ENCODE peak calls at places on chromosomes 5 and 9, in ten cellular contexts. S is heart left ventricle; G is AG04449; Z is AG10803; E is IMR-90; X is fibroblast of the aortic adventitia; W is left ventricle myocardium inferior; M is CD8-positive, alpha-beta T cell; R is cardiac muscle cell; P is A549. O is an unnamed sample.

GRCh38 chr5:108747111-108748009 is at the start of gene FER:
- DNase-seq in E (peak), W (no peak), Z (peak), M (no peak), X (peak), G (no peak), R (peak), S (peak), P (peak), O (peak)

GRCh38 chr9:107060026-107060425 is 197.1 kb downstream of the ZNF462 start:
- DNase-seq in G (no peak), E (no peak), M (no peak), S (no peak), W (no peak), P (no peak), X (no peak), Z (no peak), R (no peak), O (no peak)

GRCh38 chr5:10229306-10230048 is 20.2 kb downstream of the ATPSCKMT start:
- DNase-seq in R (no peak), S (no peak), E (peak), M (no peak), W (no peak), G (peak), P (no peak), X (peak), Z (peak), O (no peak)

GRCh38 chr5:137195483-137195882 is 303.6 kb downstream of the SPOCK1 start:
- DNase-seq in E (no peak), P (peak), R (no peak), S (no peak), M (no peak), G (no peak), X (no peak), W (no peak), Z (no peak), O (no peak)

GRCh38 chr9:112820886-112821285 is 69.8 kb downstream of the SLC46A2 start:
- DNase-seq in R (no peak), P (no peak), S (no peak), G (peak), X (peak), Z (peak), E (peak), W (no peak), M (no peak), O (no peak)

GRCh38 chr5:76831108-76831447 is 12.2 kb downstream of the F2RL1 start:
- DNase-seq in G (peak), R (no peak), X (peak), Z (peak), S (no peak), M (no peak), P (no peak), W (no peak), E (peak), O (no peak)

GRCh38 chr5:104778-105296 is 12.9 kb downstream of the PLEKHG4B start:
- DNase-seq in Z (no peak), R (no peak), E (no peak), M (no peak), P (no peak), S (no peak), G (no peak), W (no peak), X (no peak), O (no peak)

GRCh38 chr9:38126730-38127129 is 57.7 kb upstream of the SHB start:
- DNase-seq in Z (no peak), G (no peak), R (no peak), P (no peak), S (no peak), X (no peak), M (no peak), W (no peak), E (no peak), O (no peak)

GRCh38 chr5:138212828-138213160 is 329 bp downstream of the CDC23 start:
- DNase-seq in X (no peak), E (peak), Z (peak), M (no peak), R (no peak), P (peak), G (no peak), W (no peak), S (no peak), O (no peak)

DNA sequence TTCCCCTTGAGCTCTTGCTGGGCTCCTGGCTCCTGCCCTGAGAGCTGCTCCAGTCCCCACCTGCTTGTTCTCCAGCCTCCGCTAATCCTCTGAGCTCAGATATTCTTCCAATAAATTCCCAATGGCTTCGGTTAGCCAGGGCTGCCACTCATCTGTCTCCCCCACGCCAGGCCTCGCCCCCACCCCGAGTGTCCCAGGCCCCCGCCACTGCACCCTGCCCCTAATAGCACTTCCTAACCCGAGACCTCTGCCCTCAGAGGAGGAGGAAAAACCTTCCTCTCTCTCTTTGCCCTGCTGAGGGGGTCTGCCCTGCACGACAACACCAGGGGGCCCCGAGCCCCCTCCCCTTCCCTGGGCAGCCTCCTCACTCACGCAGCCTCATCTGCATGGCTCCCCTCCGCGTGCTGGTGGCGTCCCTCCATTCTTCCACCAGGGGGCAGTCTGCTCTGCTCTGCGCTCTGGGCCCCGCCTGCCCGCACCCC is 5.4 kb upstream of the LCN15 start:
- DNase-seq in W (no peak), Z (no peak), S (peak), P (peak), R (peak), E (no peak), M (peak), G (no peak), X (no peak), O (peak)
- TF ChIP-seq CTCF in W (peak), Z (peak), S (peak), P (peak), R (peak), E (peak), M (peak), G (peak), X (peak), O (peak)

DNA sequence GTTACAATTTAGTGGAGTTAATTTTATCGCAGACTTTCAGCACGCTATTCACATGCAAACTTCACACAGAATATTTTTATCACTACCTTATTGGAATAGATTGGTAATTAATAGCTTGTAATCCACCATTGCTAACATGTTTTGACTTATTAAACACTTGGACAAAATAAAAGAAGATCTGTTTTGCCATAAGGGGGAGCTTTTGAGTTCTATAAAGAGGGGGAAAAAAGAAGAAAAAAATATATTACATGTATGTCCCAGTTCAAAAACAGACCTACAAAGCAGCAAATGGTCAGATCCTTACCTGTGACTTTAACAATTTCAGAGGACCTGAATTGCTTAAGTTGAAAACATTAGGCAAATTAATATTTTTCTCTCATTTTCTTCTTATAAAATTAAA is 1.2 kb upstream of the PAPPA start:
- DNase-seq in R (peak), S (no peak), E (peak), G (no peak), W (no peak), Z (peak), P (no peak), M (no peak), X (no peak), O (no peak)
- TF ChIP-seq CTCF in R (peak), S (peak), E (peak), G (no peak), W (peak), Z (peak), P (peak), M (no peak), X (peak), O (no peak)

DNA sequence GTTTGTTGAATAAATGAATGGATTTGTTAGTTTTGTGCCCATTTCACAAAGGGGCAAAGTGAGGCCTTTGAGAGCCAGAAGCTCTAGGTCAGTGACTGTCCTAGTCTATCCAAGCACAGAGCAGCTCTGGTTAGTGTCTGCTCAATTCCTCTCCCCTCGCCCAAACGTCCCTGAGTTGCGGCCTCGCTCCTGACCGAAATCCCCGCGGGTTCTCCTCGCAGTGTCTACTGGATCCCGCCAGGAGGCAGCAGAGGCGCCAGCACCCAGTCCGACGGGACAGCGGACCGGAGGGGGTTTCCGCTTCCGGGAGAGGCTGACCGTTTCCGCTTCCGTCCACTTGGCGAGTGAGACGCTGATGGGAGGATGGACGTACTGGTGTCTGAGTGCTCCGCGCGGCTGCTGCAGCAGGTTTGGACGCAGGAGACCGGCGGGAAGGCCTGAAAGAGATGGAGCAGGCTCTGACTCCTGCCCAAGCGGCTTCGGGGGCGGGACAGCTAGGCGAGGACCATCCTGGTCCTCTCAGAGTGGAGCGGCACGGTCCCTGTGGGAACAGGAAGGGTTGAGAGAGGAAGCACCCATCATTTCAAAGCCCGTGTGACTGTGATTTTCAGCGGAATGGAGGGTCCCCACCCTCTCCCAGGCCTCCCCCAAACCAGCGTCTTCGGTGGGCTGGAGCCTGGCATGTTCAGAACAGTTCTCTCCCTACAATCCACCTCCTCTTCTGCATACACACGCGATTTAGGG is at the start of gene RARS1:
- DNase-seq in W (peak), R (peak), P (peak), E (peak), S (peak), G (peak), X (peak), M (peak), Z (peak), O (peak)
- TF ChIP-seq CTCF in W (peak), R (peak), P (peak), E (peak), S (peak), G (peak), X (peak), M (peak), Z (peak), O (peak)

DNA sequence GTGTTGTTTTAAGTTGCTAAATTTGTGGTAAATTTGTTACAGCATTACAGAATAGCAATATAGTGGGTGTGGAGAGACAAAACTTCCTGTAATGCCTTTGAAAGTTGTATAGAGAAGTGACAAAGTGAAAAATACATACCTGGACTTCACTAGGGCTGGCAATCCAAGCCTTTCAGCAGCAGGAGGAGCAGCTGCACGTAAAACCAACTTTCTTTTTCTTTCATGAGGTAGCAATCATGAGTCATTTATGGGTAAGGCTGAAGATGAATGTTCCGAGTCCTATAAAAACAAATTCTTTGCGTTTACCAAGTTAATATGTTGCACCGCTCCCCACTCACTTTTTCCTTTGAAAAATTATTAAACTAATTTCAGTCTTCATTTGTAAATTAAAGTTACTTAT is 1138.2 kb downstream of the TAF11L14 start:
- DNase-seq in Z (no peak), X (no peak), R (peak), S (no peak), E (no peak), G (no peak), P (peak), W (no peak), M (no peak), O (no peak)
- TF ChIP-seq CTCF in Z (no peak), X (no peak), R (no peak), S (no peak), E (no peak), G (no peak), P (peak), W (no peak), M (no peak), O (no peak)

GRCh38 chr9:131503626-131504465 is 1.1 kb downstream of the POMT1 start:
- DNase-seq in Z (peak), W (no peak), M (peak), X (peak), E (peak), R (peak), P (peak), G (no peak), S (no peak), O (peak)
- TF ChIP-seq CTCF in Z (peak), W (no peak), M (no peak), X (no peak), E (no peak), R (no peak), P (no peak), G (no peak), S (no peak), O (no peak)

GRCh38 chr5:20606006-20606405 is 618.0 kb upstream of the CDH18 start:
- DNase-seq in W (no peak), E (no peak), R (no peak), P (no peak), S (no peak), G (no peak), X (peak), Z (no peak), M (no peak), O (no peak)

GRCh38 chr5:20601678-20602100 is 613.7 kb upstream of the CDH18 start:
- DNase-seq in M (no peak), R (no peak), S (no peak), Z (no peak), W (no peak), P (peak), X (peak), G (no peak), E (no peak), O (no peak)
- TF ChIP-seq CTCF in M (no peak), R (peak), S (no peak), Z (no peak), W (no peak), P (no peak), X (peak), G (no peak), E (no peak), O (no peak)

GRCh38 chr9:114278881-114279570 is 43.9 kb upstream of the ORM1 start:
- DNase-seq in M (no peak), W (peak), E (peak), X (no peak), Z (peak), R (no peak), G (peak), P (peak), S (peak), O (no peak)
- TF ChIP-seq CTCF in M (no peak), W (no peak), E (no peak), X (no peak), Z (no peak), R (no peak), G (no peak), P (no peak), S (no peak), O (no peak)

GRCh38 chr5:140827704-140828401 is at the start of gene PCDHA6:
- DNase-seq in Z (no peak), P (no peak), R (peak), E (no peak), W (no peak), X (no peak), S (no peak), M (no peak), G (no peak), O (no peak)
- TF ChIP-seq CTCF in Z (peak), P (no peak), R (no peak), E (no peak), W (no peak), X (no peak), S (no peak), M (no peak), G (no peak), O (no peak)

O was measured in CD4-positive, alpha-beta T cell.